ENCODE peak calls at places on chromosomes 7 and 10, in four cellular contexts. W is hepatocyte, L is BJ, S is AG10803. Z is an unnamed sample.

GRCh38 chr7:21367537-21367936 is 60.3 kb upstream of the SP4 start:
- DNase-seq in S (no peak), W (no peak), L (no peak), Z (no peak)

GRCh38 chr10:47035447-47036337 is 124.5 kb downstream of the PTPN20 start:
- DNase-seq in S (no peak), L (no peak), W (no peak), Z (peak; percentile 2)

GRCh38 chr7:91047636-91048035 is 216.6 kb upstream of the FZD1 start:
- DNase-seq in S (peak; percentile 25), L (no peak), W (no peak), Z (no peak)

GRCh38 chr7:45919947-45920542 is 1.0 kb downstream of the IGFBP3 start:
- DNase-seq in S (no peak), W (no peak), L (no peak), Z (no peak)

GRCh38 chr7:32761451-32762320 is 129.9 kb downstream of the KBTBD2 start:
- DNase-seq in L (no peak), S (no peak), W (no peak), Z (no peak)

GRCh38 chr10:3215336-3215860 is 42.8 kb upstream of the PITRM1 start:
- DNase-seq in W (no peak), S (no peak), L (no peak), Z (no peak)

GRCh38 chr10:28089467-28089866 is 90.6 kb upstream of the ODAD2 start:
- DNase-seq in W (no peak), S (peak; percentile 70), L (no peak), Z (no peak)

GRCh38 chr10:43640603-43641002 is 8.1 kb downstream of the ZNF32 start:
- DNase-seq in S (no peak), W (no peak), L (no peak), Z (no peak)

GRCh38 chr7:46146454-46147255 is 225.6 kb upstream of the IGFBP3 start:
- DNase-seq in W (no peak), S (peak; percentile 96), L (peak; percentile 70), Z (no peak)

GRCh38 chr10:10160821-10161312 is 856.8 kb upstream of the CELF2 start:
- DNase-seq in S (no peak), W (no peak), L (no peak), Z (no peak)

GRCh38 chr10:46558411-46559185 is 2.1 kb upstream of the GPRIN2 start:
- DNase-seq in L (no peak), S (no peak), W (no peak), Z (peak; percentile 4)

GRCh38 chr7:494261-494687 is 25.4 kb downstream of the PDGFA start:
- DNase-seq in S (no peak), W (no peak), L (no peak), Z (no peak)

GRCh38 chr10:57921140-57921539 is 346.6 kb downstream of the IPMK start:
- DNase-seq in L (no peak), S (no peak), W (no peak), Z (no peak)

GRCh38 chr10:76150139-76150885 is 718.9 kb downstream of the LRMDA start:
- DNase-seq in S (peak; percentile 11), L (no peak), W (peak; percentile 77), Z (no peak)

GRCh38 chr10:118343115-118343514 is 991 bp upstream of the FAM204A start:
- DNase-seq in W (no peak), L (no peak), S (peak; percentile 37), Z (no peak)

GRCh38 chr7:80134536-80135305 is at the start of gene GNAI1:
- DNase-seq in W (peak; percentile 93), L (no peak), S (peak; percentile 86), Z (peak; percentile 83)

DNA sequence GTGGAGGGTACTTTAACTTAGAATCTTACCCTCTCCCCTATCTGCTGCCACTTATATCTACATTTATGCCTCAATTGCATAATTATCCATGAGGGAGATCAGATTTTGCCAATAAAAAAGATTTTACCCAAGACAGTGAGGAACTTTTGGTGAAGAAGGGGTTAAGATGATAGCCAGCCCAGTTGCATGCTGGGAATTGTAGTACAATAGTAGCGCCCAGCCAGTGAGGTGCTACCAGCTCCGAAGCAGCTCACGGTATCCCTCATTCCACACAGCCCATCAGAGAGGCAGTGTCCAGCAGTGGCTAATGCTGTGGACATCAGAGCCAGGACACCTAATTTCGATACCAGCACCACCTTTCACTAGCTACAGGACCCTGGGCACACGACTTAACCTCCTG is 5.9 kb upstream of the LGI1 start:
- DNase-seq in W (peak; percentile 61), L (no peak), S (peak; percentile 13), Z (peak; percentile 27)
- H3K4me3 ChIP-seq in W (no peak overlapping the region), L (no peak overlapping the region), S (peak overlapping the region; percentile 13), Z (no peak overlapping the region)

DNA sequence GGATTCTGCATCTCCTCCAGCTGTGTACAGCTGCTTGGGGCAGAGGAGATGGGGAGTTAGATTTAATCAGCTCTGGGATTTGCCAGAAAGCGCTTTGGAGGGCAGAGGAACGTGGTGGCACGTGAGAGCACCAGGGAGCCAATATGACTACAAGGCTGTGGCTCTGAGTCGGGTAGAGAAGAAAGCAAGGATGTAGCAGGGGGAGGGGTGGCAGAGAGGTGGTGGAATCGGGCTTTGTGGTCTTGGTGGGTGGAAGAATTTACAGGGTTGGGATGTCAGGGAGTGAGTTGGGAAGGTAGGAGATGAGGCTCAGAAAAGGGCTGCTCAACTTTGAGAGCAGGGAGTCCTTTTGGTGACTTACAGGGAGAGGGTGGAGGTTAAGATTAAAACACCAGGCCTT is 113.6 kb downstream of the CCNY start:
- DNase-seq in W (no peak), S (no peak), L (no peak), Z (no peak)
- H3K4me3 ChIP-seq in W (no peak overlapping the region), S (no peak overlapping the region), L (no peak overlapping the region), Z (no peak overlapping the region)

GRCh38 chr7:142808461-142808801 is 37.7 kb downstream of the PRSS2 start:
- DNase-seq in L (no peak), S (no peak), W (no peak), Z (no peak)
- H3K4me3 ChIP-seq in L (no peak overlapping the region), S (no peak overlapping the region), W (no peak overlapping the region), Z (no peak overlapping the region)

DNA sequence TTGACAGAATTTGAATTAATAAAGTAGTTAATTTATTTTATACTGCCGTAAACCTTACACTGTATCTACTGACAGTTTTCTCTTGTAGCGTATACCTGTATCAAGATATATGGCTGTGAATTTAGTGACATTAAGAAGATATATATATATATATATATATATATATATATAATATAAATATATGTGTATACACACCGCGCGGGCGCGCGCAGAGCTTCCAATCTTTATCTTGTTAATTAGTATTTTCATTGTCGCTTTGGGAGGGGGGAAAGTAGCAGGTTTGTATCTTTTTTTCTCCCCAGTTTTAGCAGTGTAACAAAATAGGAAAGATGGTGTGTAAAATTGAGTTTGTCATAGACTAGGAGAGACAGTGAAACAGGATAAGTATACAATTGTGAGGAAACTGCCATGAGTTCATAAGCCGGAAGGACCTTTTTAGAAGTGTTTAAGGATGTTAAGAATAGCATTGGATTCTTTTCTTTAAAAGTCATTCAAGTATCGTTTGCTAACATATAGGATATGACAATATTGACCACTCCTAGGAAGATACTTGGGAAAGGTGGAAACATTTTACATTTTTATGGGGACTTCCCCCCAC is 2.0 kb downstream of the PLEKHA1 start:
- DNase-seq in S (no peak), W (no peak), L (no peak), Z (no peak)
- H3K4me3 ChIP-seq in S (no peak overlapping the region), W (no peak overlapping the region), L (no peak overlapping the region), Z (no peak overlapping the region)

GRCh38 chr10:96719850-96720421 is 378 bp downstream of the PIK3AP1 start:
- DNase-seq in W (peak; percentile 66), S (peak; percentile 7), L (no peak), Z (peak; percentile 45)

GRCh38 chr10:96720422-96721206 is at the start of gene PIK3AP1:
- DNase-seq in S (no peak), W (peak; percentile 57), L (no peak), Z (peak; percentile 94)

GRCh38 chr10:96719205-96719604 is 1.1 kb downstream of the PIK3AP1 start:
- DNase-seq in L (no peak), W (peak; percentile 24), S (no peak), Z (no peak)

GRCh38 chr10:96718304-96718990 is 1.9 kb downstream of the PIK3AP1 start:
- DNase-seq in S (no peak), W (no peak), L (no peak), Z (no peak)

GRCh38 chr10:96721207-96721572 is 876 bp upstream of the PIK3AP1 start:
- DNase-seq in S (no peak), W (no peak), L (no peak), Z (peak; percentile 15)
- H3K4me3 ChIP-seq in S (no peak overlapping the region), W (peak overlapping the region; percentile 61), L (no peak overlapping the region), Z (peak overlapping the region; percentile 73)

GRCh38 chr7:27162548-27162848 is 2.8 kb downstream of the HOXA9 start:
- DNase-seq in L (no peak), S (no peak), W (no peak), Z (no peak)

GRCh38 chr7:27160546-27161213 is 4.2 kb upstream of the HOXA7 start:
- DNase-seq in L (no peak), W (peak; percentile 92), S (peak; percentile 83), Z (peak; percentile 86)

GRCh38 chr7:27160147-27160545 is 3.7 kb upstream of the HOXA7 start:
- DNase-seq in W (peak; percentile 18), L (no peak), S (no peak), Z (no peak)

GRCh38 chr7:27161721-27162547 is 3.4 kb downstream of the HOXA9 start:
- DNase-seq in S (no peak), W (peak; percentile 19), L (no peak), Z (no peak)

GRCh38 chr7:27161214-27161720 is 4.1 kb downstream of the HOXA9 start:
- DNase-seq in S (no peak), L (no peak), W (peak; percentile 15), Z (no peak)
- H3K4me3 ChIP-seq in S (peak overlapping the region; percentile 87), L (peak overlapping the region; percentile 72), W (no peak overlapping the region), Z (peak overlapping the region; percentile 47)

DNA sequence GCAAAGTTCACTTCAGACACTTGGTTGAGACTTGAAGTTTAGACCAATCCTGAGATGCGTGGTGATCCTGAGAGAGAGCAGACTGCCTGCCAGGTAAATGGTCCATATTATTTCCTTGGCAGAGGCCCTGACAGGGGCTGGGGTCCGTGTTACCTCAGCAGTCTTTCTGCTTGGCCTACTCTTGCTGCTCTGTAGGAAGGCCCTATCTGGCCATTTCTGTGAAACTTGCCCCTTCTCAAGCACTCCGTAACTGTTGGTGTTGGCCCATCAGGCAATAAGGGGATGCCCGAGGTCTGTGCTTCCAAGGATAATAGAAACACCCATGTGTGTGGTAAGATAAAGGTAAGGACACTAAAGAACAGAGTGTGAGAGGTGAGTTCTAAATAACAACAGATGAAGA is 20.0 kb downstream of the LOXL4 start:
- DNase-seq in S (no peak), W (no peak), L (no peak), Z (no peak)
- H3K4me3 ChIP-seq in S (no peak overlapping the region), W (no peak overlapping the region), L (no peak overlapping the region), Z (no peak overlapping the region)